ENCODE peak calls at places on chromosomes 3 and 15, in five cellular contexts. One of them, this sample, is unnamed.

GRCh38 chr3:99659032-99659431 is 20.6 kb downstream of the COL8A1 start:
- DNase-seq in foreskin fibroblast: peak
- DNase-seq in HFF-Myc: peak
- DNase-seq in hepatocyte: peak
- DNase-seq in ovary: no peak
- DNase-seq in this sample: no peak

GRCh38 chr3:98821072-98821471 is 57.9 kb downstream of the ST3GAL6 start:
- DNase-seq in foreskin fibroblast: no peak
- DNase-seq in HFF-Myc: no peak
- DNase-seq in hepatocyte: no peak
- DNase-seq in ovary: no peak
- DNase-seq in this sample: no peak

GRCh38 chr15:43225201-43225949 is 4.6 kb upstream of the EPB42 start:
- DNase-seq in foreskin fibroblast: peak
- DNase-seq in HFF-Myc: peak
- DNase-seq in hepatocyte: peak
- DNase-seq in ovary: no peak
- DNase-seq in this sample: peak

GRCh38 chr3:157531771-157532170 is 28.6 kb upstream of the VEPH1 start:
- DNase-seq in foreskin fibroblast: peak
- DNase-seq in HFF-Myc: no peak
- DNase-seq in hepatocyte: no peak
- DNase-seq in ovary: no peak
- DNase-seq in this sample: no peak

GRCh38 chr3:56133423-56133822 is 334.8 kb downstream of the ERC2 start:
- DNase-seq in foreskin fibroblast: peak
- DNase-seq in HFF-Myc: no peak
- DNase-seq in hepatocyte: no peak
- DNase-seq in ovary: no peak
- DNase-seq in this sample: no peak

GRCh38 chr3:31639828-31640227 is 107.1 kb downstream of the STT3B start:
- DNase-seq in foreskin fibroblast: no peak
- DNase-seq in HFF-Myc: no peak
- DNase-seq in hepatocyte: no peak
- DNase-seq in ovary: no peak
- DNase-seq in this sample: no peak

GRCh38 chr3:18772699-18773305 is 347.7 kb upstream of the SATB1 start:
- DNase-seq in foreskin fibroblast: no peak
- DNase-seq in HFF-Myc: no peak
- DNase-seq in hepatocyte: no peak
- DNase-seq in ovary: no peak
- DNase-seq in this sample: no peak

GRCh38 chr3:57179580-57180410 is 14.6 kb upstream of the IL17RD start:
- DNase-seq in foreskin fibroblast: peak
- DNase-seq in HFF-Myc: no peak
- DNase-seq in hepatocyte: peak
- DNase-seq in ovary: no peak
- DNase-seq in this sample: no peak

GRCh38 chr3:97821413-97821809 is 400 bp upstream of the CRYBG3 start:
- DNase-seq in foreskin fibroblast: no peak
- DNase-seq in HFF-Myc: no peak
- DNase-seq in hepatocyte: peak
- DNase-seq in ovary: peak
- DNase-seq in this sample: peak

GRCh38 chr3:37129871-37130270 is 44.5 kb downstream of the LRRFIP2 start:
- DNase-seq in foreskin fibroblast: peak
- DNase-seq in HFF-Myc: peak
- DNase-seq in hepatocyte: no peak
- DNase-seq in ovary: no peak
- DNase-seq in this sample: no peak

GRCh38 chr3:15428539-15428938 is 1.1 kb downstream of the EAF1 start:
- DNase-seq in foreskin fibroblast: peak
- DNase-seq in HFF-Myc: no peak
- DNase-seq in hepatocyte: peak
- DNase-seq in ovary: no peak
- DNase-seq in this sample: no peak

GRCh38 chr3:157888040-157888439 is 218.2 kb downstream of the SHOX2 start:
- DNase-seq in foreskin fibroblast: peak
- DNase-seq in HFF-Myc: no peak
- DNase-seq in hepatocyte: no peak
- DNase-seq in ovary: no peak
- DNase-seq in this sample: no peak

GRCh38 chr3:105688821-105689220 is 180.0 kb downstream of the CBLB start:
- DNase-seq in foreskin fibroblast: no peak
- DNase-seq in HFF-Myc: no peak
- DNase-seq in hepatocyte: no peak
- DNase-seq in ovary: no peak
- DNase-seq in this sample: no peak

GRCh38 chr15:69357773-69358765 is 56.1 kb upstream of the KIF23 start:
- DNase-seq in foreskin fibroblast: peak
- DNase-seq in HFF-Myc: no peak
- DNase-seq in hepatocyte: peak
- DNase-seq in ovary: peak
- DNase-seq in this sample: no peak

GRCh38 chr3:124174910-124175874 is 183.3 kb upstream of the ROPN1 start:
- DNase-seq in foreskin fibroblast: no peak
- DNase-seq in HFF-Myc: no peak
- DNase-seq in hepatocyte: no peak
- DNase-seq in ovary: no peak
- DNase-seq in this sample: no peak

GRCh38 chr3:137714551-137714950 is 49.6 kb upstream of the SOX14 start:
- DNase-seq in foreskin fibroblast: no peak
- DNase-seq in HFF-Myc: no peak
- DNase-seq in hepatocyte: no peak
- DNase-seq in ovary: no peak
- DNase-seq in this sample: no peak

GRCh38 chr3:61562810-61563613 is 1.6 kb downstream of the PTPRG start:
- DNase-seq in foreskin fibroblast: peak
- DNase-seq in HFF-Myc: no peak
- DNase-seq in hepatocyte: peak
- DNase-seq in ovary: peak
- DNase-seq in this sample: no peak

GRCh38 chr3:67518196-67518595 is 136.2 kb downstream of the SUCLG2 start:
- DNase-seq in foreskin fibroblast: no peak
- DNase-seq in HFF-Myc: no peak
- DNase-seq in hepatocyte: no peak
- DNase-seq in ovary: no peak
- DNase-seq in this sample: no peak

GRCh38 chr3:44932986-44933944 is 42.7 kb downstream of the ZDHHC3 start:
- DNase-seq in foreskin fibroblast: no peak
- DNase-seq in HFF-Myc: no peak
- DNase-seq in hepatocyte: no peak
- DNase-seq in ovary: no peak
- DNase-seq in this sample: no peak

GRCh38 chr3:192992346-192992745 is 74.7 kb upstream of the MB21D2 start:
- DNase-seq in foreskin fibroblast: no peak
- DNase-seq in HFF-Myc: no peak
- DNase-seq in hepatocyte: no peak
- DNase-seq in ovary: no peak
- DNase-seq in this sample: no peak

GRCh38 chr15:84814826-84815375 is 2.3 kb upstream of the ALPK3 start:
- DNase-seq in foreskin fibroblast: no peak
- DNase-seq in HFF-Myc: no peak
- DNase-seq in hepatocyte: no peak
- DNase-seq in ovary: no peak
- DNase-seq in this sample: no peak

GRCh38 chr15:74776851-74777768 is 4.8 kb upstream of the CSK start:
- DNase-seq in foreskin fibroblast: peak
- DNase-seq in HFF-Myc: no peak
- DNase-seq in hepatocyte: no peak
- DNase-seq in ovary: no peak
- DNase-seq in this sample: no peak

GRCh38 chr15:52463638-52464037 is 65.0 kb downstream of the MYO5A start:
- DNase-seq in foreskin fibroblast: peak
- DNase-seq in HFF-Myc: no peak
- DNase-seq in hepatocyte: no peak
- DNase-seq in ovary: no peak
- DNase-seq in this sample: no peak

GRCh38 chr15:62958528-62958927 is 84.0 kb upstream of the TPM1 start:
- DNase-seq in foreskin fibroblast: peak
- DNase-seq in HFF-Myc: no peak
- DNase-seq in hepatocyte: no peak
- DNase-seq in ovary: no peak
- DNase-seq in this sample: no peak

GRCh38 chr3:108131795-108132134 is 40.9 kb upstream of the CD47 start:
- DNase-seq in foreskin fibroblast: no peak
- DNase-seq in HFF-Myc: no peak
- DNase-seq in hepatocyte: no peak
- DNase-seq in ovary: no peak
- DNase-seq in this sample: no peak

GRCh38 chr15:44595246-44595645 is 58.3 kb downstream of the EIF3J start:
- DNase-seq in foreskin fibroblast: no peak
- DNase-seq in HFF-Myc: no peak
- DNase-seq in hepatocyte: no peak
- DNase-seq in ovary: no peak
- DNase-seq in this sample: no peak

GRCh38 chr3:196093271-196094111 is 11.6 kb upstream of the TFRC start:
- DNase-seq in foreskin fibroblast: peak
- DNase-seq in HFF-Myc: no peak
- DNase-seq in hepatocyte: peak
- DNase-seq in ovary: no peak
- DNase-seq in this sample: no peak

GRCh38 chr3:35640736-35641135 is 1.4 kb downstream of the ARPP21 start:
- DNase-seq in foreskin fibroblast: no peak
- DNase-seq in HFF-Myc: no peak
- DNase-seq in hepatocyte: no peak
- DNase-seq in ovary: no peak
- DNase-seq in this sample: no peak

GRCh38 chr15:47196057-47196456 is 521.2 kb upstream of the SEMA6D start:
- DNase-seq in foreskin fibroblast: peak
- DNase-seq in HFF-Myc: peak
- DNase-seq in hepatocyte: peak
- DNase-seq in ovary: peak
- DNase-seq in this sample: peak

GRCh38 chr15:49610166-49610918 is 10.3 kb downstream of the FAM227B start:
- DNase-seq in foreskin fibroblast: peak
- DNase-seq in HFF-Myc: no peak
- DNase-seq in hepatocyte: no peak
- DNase-seq in ovary: no peak
- DNase-seq in this sample: no peak

GRCh38 chr3:195549931-195550519 is 6.9 kb upstream of the PPP1R2 start:
- DNase-seq in foreskin fibroblast: no peak
- DNase-seq in HFF-Myc: no peak
- DNase-seq in hepatocyte: no peak
- DNase-seq in ovary: no peak
- DNase-seq in this sample: no peak

GRCh38 chr15:89654847-89655805 is at the start of gene KIF7:
- DNase-seq in foreskin fibroblast: peak
- DNase-seq in HFF-Myc: no peak
- DNase-seq in hepatocyte: peak
- DNase-seq in ovary: peak
- DNase-seq in this sample: peak

GRCh38 chr3:83938491-83938890 is 1020.3 kb upstream of the CADM2 start:
- DNase-seq in foreskin fibroblast: no peak
- DNase-seq in HFF-Myc: no peak
- DNase-seq in hepatocyte: no peak
- DNase-seq in ovary: no peak
- DNase-seq in this sample: no peak

GRCh38 chr3:188197388-188197847 is 43.5 kb downstream of the LPP start:
- DNase-seq in foreskin fibroblast: peak
- DNase-seq in HFF-Myc: no peak
- DNase-seq in hepatocyte: no peak
- DNase-seq in ovary: no peak
- DNase-seq in this sample: no peak

GRCh38 chr3:131535596-131535995 is 32.8 kb upstream of the MRPL3 start:
- DNase-seq in foreskin fibroblast: peak
- DNase-seq in HFF-Myc: peak
- DNase-seq in hepatocyte: no peak
- DNase-seq in ovary: no peak
- DNase-seq in this sample: no peak

GRCh38 chr15:82966671-82967071 is 14.2 kb upstream of the HOMER2 start:
- DNase-seq in foreskin fibroblast: no peak
- DNase-seq in HFF-Myc: no peak
- DNase-seq in hepatocyte: no peak
- DNase-seq in ovary: no peak
- DNase-seq in this sample: no peak

GRCh38 chr3:33645060-33645841 is 72.8 kb downstream of the CLASP2 start:
- DNase-seq in foreskin fibroblast: no peak
- DNase-seq in HFF-Myc: no peak
- DNase-seq in hepatocyte: peak
- DNase-seq in ovary: no peak
- DNase-seq in this sample: no peak

GRCh38 chr15:29433050-29433318 is 163.4 kb upstream of the NSMCE3 start:
- DNase-seq in foreskin fibroblast: no peak
- DNase-seq in HFF-Myc: no peak
- DNase-seq in hepatocyte: no peak
- DNase-seq in ovary: no peak
- DNase-seq in this sample: no peak